ENCODE peak calls at places on chromosomes 12 and 14, in seven cellular contexts. W is H9, B is mesendoderm, G is IMR-90, Q is neuronal stem cell, P is H1, Y is trophoblast cell. T is an unnamed sample.

GRCh38 chr12:131235871-131236271 is 282.2 kb downstream of the ADGRD1 start:
- DNase-seq in Q (no peak), P (no peak), Y (no peak), W (no peak), G (no peak), B (no peak), T (no peak)

GRCh38 chr14:45290547-45290946 is 37.5 kb upstream of the MIS18BP1 start:
- DNase-seq in Q (no peak), G (no peak), P (no peak), W (no peak), B (no peak), Y (no peak), T (no peak)

GRCh38 chr12:118334939-118335567 is 37.7 kb downstream of the TAOK3 start:
- DNase-seq in W (no peak), Q (no peak), Y (no peak), G (no peak), P (no peak), B (no peak), T (peak; percentile 36)

GRCh38 chr14:102201776-102202175 is 62.1 kb downstream of the WDR20 start:
- DNase-seq in G (no peak), Y (no peak), P (no peak), Q (no peak), W (no peak), B (no peak), T (no peak)

GRCh38 chr14:49907186-49907585 is 14.3 kb downstream of the ARF6 start:
- DNase-seq in B (no peak), W (no peak), G (no peak), P (no peak), Y (no peak), Q (no peak), T (no peak)

GRCh38 chr12:114476159-114476558 is 70.2 kb upstream of the TBX5 start:
- DNase-seq in Y (no peak), W (no peak), B (peak; percentile 60), P (no peak), G (peak; percentile 66), Q (no peak), T (no peak)

GRCh38 chr12:11741434-11742092 is 92.1 kb downstream of the ETV6 start:
- DNase-seq in W (no peak), G (no peak), P (no peak), Q (no peak), Y (no peak), B (no peak), T (no peak)

GRCh38 chr12:58540480-58541299 is 379.6 kb downstream of the LRIG3 start:
- DNase-seq in G (peak; percentile 91), W (peak; percentile 93), Y (peak; percentile 42), Q (peak; percentile 74), B (peak; percentile 92), P (peak; percentile 75), T (peak; percentile 88)

GRCh38 chr12:119713551-119714031 is 45.7 kb downstream of the PRKAB1 start:
- DNase-seq in Q (no peak), P (no peak), W (no peak), B (no peak), G (no peak), Y (no peak), T (no peak)

GRCh38 chr14:30620178-30620577 is 1.9 kb upstream of the SCFD1 start:
- DNase-seq in B (no peak), W (no peak), Y (no peak), G (peak; percentile 73), Q (no peak), P (no peak), T (peak; percentile 58)

GRCh38 chr14:102183922-102184677 is 44.4 kb downstream of the WDR20 start:
- DNase-seq in B (no peak), Y (no peak), P (no peak), W (no peak), G (no peak), Q (no peak), T (no peak)

GRCh38 chr14:104114421-104115130 is 23.8 kb upstream of the KIF26A start:
- DNase-seq in Q (no peak), W (no peak), Y (no peak), G (no peak), B (no peak), P (no peak), T (no peak)

DNA sequence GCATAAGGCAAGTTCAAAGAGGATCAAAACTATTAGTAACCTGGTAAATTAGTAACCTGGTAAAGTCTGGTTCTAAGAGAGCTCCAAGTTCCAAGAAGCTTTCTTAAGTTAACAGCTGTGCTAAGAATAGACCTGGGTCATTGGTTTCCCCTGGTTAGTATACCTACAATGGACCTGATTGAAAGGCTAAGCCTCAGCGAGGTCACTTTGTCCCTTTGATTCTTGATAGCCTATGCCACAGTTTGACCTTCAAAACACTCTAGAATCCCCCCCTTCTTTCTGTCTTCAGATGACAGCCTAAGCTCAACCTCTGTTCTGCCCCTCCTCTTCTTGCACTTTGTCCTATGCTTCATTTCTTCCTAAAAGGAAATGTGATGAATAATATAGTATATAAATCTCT is 53.0 kb downstream of the LLPH start:
- DNase-seq in G (no peak), P (no peak), Y (no peak), B (no peak), W (no peak), Q (no peak), T (no peak)
- H2BK120ac ChIP-seq in G (no peak overlapping the region), P (no peak overlapping the region), Y (no peak overlapping the region), B (no peak overlapping the region), W (no peak overlapping the region), Q (no peak overlapping the region), T (no peak overlapping the region)

DNA sequence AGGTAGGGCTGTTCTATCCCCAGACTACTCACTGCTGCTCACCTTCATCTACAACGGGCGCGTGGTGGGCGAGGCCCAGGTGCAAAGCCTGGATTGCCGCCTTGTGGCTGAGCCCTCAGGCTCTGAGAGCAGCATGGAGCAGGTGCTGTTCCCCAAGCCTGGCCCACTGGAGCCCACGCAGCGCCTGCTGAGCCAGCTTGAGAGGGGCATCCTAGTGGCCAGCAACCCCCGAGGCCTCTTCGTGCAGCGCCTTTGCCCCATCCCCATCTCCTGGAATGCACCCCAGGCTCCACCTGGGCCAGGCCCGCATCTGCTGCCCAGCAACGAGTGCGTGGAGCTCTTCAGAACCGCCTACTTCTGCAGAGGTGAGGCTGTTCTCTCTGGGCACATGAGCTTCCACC is 3.5 kb downstream of the IRF9 start:
- DNase-seq in P (no peak), Q (no peak), G (no peak), B (no peak), Y (no peak), W (no peak), T (no peak)
- H2BK120ac ChIP-seq in P (no peak overlapping the region), Q (no peak overlapping the region), G (no peak overlapping the region), B (no peak overlapping the region), Y (no peak overlapping the region), W (no peak overlapping the region), T (no peak overlapping the region)

GRCh38 chr12:96061323-96061722 is 25.9 kb upstream of the LTA4H start:
- DNase-seq in Y (no peak), G (no peak), Q (no peak), P (no peak), B (no peak), W (no peak), T (no peak)

GRCh38 chr12:96064966-96065365 is 29.6 kb upstream of the LTA4H start:
- DNase-seq in W (no peak), B (no peak), Y (no peak), Q (no peak), G (no peak), P (no peak), T (no peak)

GRCh38 chr12:96061864-96062453 is 26.6 kb upstream of the LTA4H start:
- DNase-seq in B (peak; percentile 87), Y (peak; percentile 73), W (peak; percentile 84), G (peak; percentile 87), Q (peak; percentile 63), P (peak; percentile 39), T (peak; percentile 85)

GRCh38 chr12:96064266-96064665 is 28.9 kb upstream of the LTA4H start:
- DNase-seq in P (no peak), W (no peak), G (no peak), Y (no peak), B (no peak), Q (no peak), T (no peak)

DNA sequence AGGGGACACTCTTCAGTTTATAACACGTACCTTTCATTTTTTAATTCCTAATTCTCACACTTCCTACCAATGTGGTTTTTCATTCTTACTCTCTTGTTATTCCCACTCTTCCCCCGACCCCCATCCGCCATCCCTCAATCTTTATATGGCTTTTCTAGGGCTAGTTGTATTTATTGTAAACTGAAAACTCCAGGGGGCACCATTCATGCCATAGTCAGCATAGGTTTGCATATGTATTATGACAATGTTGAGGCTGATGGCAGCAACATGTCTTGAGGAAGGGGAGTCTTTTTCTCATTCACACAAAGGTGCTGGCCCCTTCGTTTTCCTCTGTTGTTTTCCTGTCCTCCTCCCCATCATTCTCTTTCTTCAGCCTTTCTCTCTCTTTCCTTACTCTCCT is 27.7 kb upstream of the LTA4H start:
- DNase-seq in W (no peak), Y (no peak), P (no peak), B (no peak), Q (no peak), G (peak; percentile 25), T (peak; percentile 9)
- H2BK120ac ChIP-seq in W (no peak overlapping the region), Y (no peak overlapping the region), P (peak overlapping the region; percentile 5), B (no peak overlapping the region), Q (no peak overlapping the region), G (no peak overlapping the region), T (no peak overlapping the region)

DNA sequence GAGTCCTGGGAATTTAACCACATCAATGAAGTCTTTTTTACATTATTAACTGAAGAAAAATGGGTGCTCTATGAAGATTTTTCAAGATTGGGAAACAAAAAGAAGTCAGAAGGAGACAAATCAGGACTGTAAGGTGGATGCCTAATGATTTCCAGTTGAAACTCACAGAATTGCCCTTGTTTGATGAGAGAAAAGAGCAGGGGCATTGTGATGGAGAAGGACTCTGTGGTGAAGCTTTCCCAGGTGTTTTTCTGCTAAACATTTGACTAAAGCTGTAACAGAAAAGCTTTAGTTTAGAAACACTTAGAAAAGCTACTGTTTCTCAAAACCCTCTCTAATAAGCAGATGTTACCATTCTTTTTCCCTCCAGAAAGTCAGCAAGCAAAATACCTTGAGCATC is 5.8 kb downstream of the IRAK4 start:
- DNase-seq in G (no peak), P (no peak), Y (no peak), W (no peak), Q (no peak), B (no peak), T (no peak)
- H2BK120ac ChIP-seq in G (no peak overlapping the region), P (no peak overlapping the region), Y (no peak overlapping the region), W (no peak overlapping the region), Q (no peak overlapping the region), B (no peak overlapping the region), T (no peak overlapping the region)

GRCh38 chr12:51517800-51518199 is 73.2 kb upstream of the SCN8A start:
- DNase-seq in W (peak; percentile 67), P (no peak), Y (no peak), G (no peak), Q (no peak), B (peak; percentile 63), T (no peak)
- H2BK120ac ChIP-seq in W (no peak overlapping the region), P (no peak overlapping the region), Y (no peak overlapping the region), G (no peak overlapping the region), Q (no peak overlapping the region), B (no peak overlapping the region), T (no peak overlapping the region)

GRCh38 chr14:61911534-61911933 is 149.3 kb downstream of the SNAPC1 start:
- DNase-seq in B (no peak), Y (no peak), W (no peak), P (no peak), Q (no peak), G (no peak), T (no peak)
- H2BK120ac ChIP-seq in B (no peak overlapping the region), Y (no peak overlapping the region), W (no peak overlapping the region), P (no peak overlapping the region), Q (no peak overlapping the region), G (no peak overlapping the region), T (no peak overlapping the region)